ENCODE peak calls at places on chromosomes 11 and 22, in four cellular contexts. D is stimulated activated CD4-positive, alpha-beta T cell treated with anti-CD3 and anti-CD28 coated beads, TNF-alpha, amount 100 ng/mL, for 48 hours; M is activated CD4-positive, alpha-beta T cell treated with anti-CD3 and anti-CD28 coated beads, Interleukin-2, amount 10 ng/mL, durations not matched to agents 7 days and 5 days; N is activated CD8-positive, alpha-beta T cell treated with anti-CD3 and anti-CD28 coated beads for 36 hours. H is an unnamed sample.

GRCh38 chr11:72851726-72852125 is 37.5 kb downstream of the ATG16L2 start:
- DNase-seq in N (no peak), M (no peak), D (no peak), H (no peak)

GRCh38 chr11:95282337-95282751 is 51.3 kb upstream of the SESN3 start:
- DNase-seq in D (no peak), N (no peak), M (no peak), H (peak)

GRCh38 chr11:71182791-71183556 is 69.4 kb downstream of the SHANK2 start:
- DNase-seq in N (no peak), D (no peak), M (no peak), H (peak)

GRCh38 chr11:57514538-57515331 is 767 bp downstream of the SLC43A1 start:
- DNase-seq in N (peak), D (no peak), M (peak), H (peak)

GRCh38 chr22:37314315-37315046 is 32.2 kb downstream of the CYTH4 start:
- DNase-seq in N (peak), M (peak), D (no peak), H (no peak)

GRCh38 chr11:96744697-96745096 is 354.9 kb downstream of the JRKL start:
- DNase-seq in N (no peak), M (no peak), D (no peak), H (no peak)

GRCh38 chr11:130513132-130513531 is 64.7 kb downstream of the ADAMTS15 start:
- DNase-seq in N (no peak), M (no peak), D (no peak), H (no peak)

GRCh38 chr11:4115128-4115527 is 20.5 kb downstream of the RRM1 start:
- DNase-seq in M (no peak), N (no peak), D (no peak), H (no peak)

GRCh38 chr22:36430863-36431262 is 43.1 kb upstream of the MYH9 start:
- DNase-seq in N (no peak), D (no peak), M (no peak), H (peak)

GRCh38 chr11:3627291-3627690 is 14.5 kb downstream of the ART5 start:
- DNase-seq in M (no peak), D (no peak), N (no peak), H (no peak)

GRCh38 chr11:124736738-124737137 is 3.0 kb upstream of the NRGN start:
- DNase-seq in D (no peak), N (no peak), M (no peak), H (no peak)

GRCh38 chr11:123696183-123696582 is 41.8 kb upstream of the SCN3B start:
- DNase-seq in N (no peak), D (no peak), M (no peak), H (no peak)

H was measured in DMS53.